ENCODE peak calls at places on chromosomes 12 and 14, in five cellular contexts. One of them, this sample, is unnamed.

GRCh38 chr14:29637406-29637805 is 290.2 kb downstream of the PRKD1 start:
- DNase-seq in Caco-2: no peak
- DNase-seq in astrocyte: peak; percentile 71
- DNase-seq in aorta: peak; percentile 59
- DNase-seq in esophagus squamous epithelium: no peak
- DNase-seq in this sample: peak; percentile 42

GRCh38 chr12:91952916-91953315 is 192.7 kb downstream of the BTG1 start:
- DNase-seq in aorta: no peak
- DNase-seq in Caco-2: peak; percentile 7
- DNase-seq in astrocyte: no peak
- DNase-seq in esophagus squamous epithelium: no peak
- DNase-seq in this sample: no peak

GRCh38 chr12:115046805-115047204 is 362.8 kb upstream of the TBX3 start:
- DNase-seq in esophagus squamous epithelium: no peak
- DNase-seq in Caco-2: no peak
- DNase-seq in astrocyte: no peak
- DNase-seq in aorta: no peak
- DNase-seq in this sample: no peak

GRCh38 chr14:84885061-84885460 is 644.9 kb upstream of the FLRT2 start:
- DNase-seq in aorta: no peak
- DNase-seq in astrocyte: no peak
- DNase-seq in Caco-2: no peak
- DNase-seq in esophagus squamous epithelium: no peak
- DNase-seq in this sample: no peak

GRCh38 chr12:47813491-47814196 is 6.1 kb downstream of the HDAC7 start:
- DNase-seq in esophagus squamous epithelium: no peak
- DNase-seq in aorta: peak; percentile 64
- DNase-seq in astrocyte: no peak
- DNase-seq in Caco-2: no peak
- DNase-seq in this sample: no peak

GRCh38 chr14:95500201-95500681 is 16.2 kb downstream of the SYNE3 start:
- DNase-seq in aorta: peak; percentile 33
- DNase-seq in Caco-2: no peak
- DNase-seq in esophagus squamous epithelium: no peak
- DNase-seq in astrocyte: no peak
- DNase-seq in this sample: no peak

GRCh38 chr14:89955022-89955414 is 488 bp upstream of the EFCAB11 start:
- DNase-seq in aorta: no peak
- DNase-seq in Caco-2: no peak
- DNase-seq in astrocyte: no peak
- DNase-seq in esophagus squamous epithelium: no peak
- DNase-seq in this sample: no peak

GRCh38 chr12:15220961-15221885 is at the start of gene RERG:
- DNase-seq in esophagus squamous epithelium: peak; percentile 6
- DNase-seq in aorta: peak; percentile 89
- DNase-seq in Caco-2: peak; percentile 74
- DNase-seq in astrocyte: peak; percentile 46
- DNase-seq in this sample: peak; percentile 81

GRCh38 chr14:70213721-70214282 is 25.1 kb upstream of the SLC8A3 start:
- DNase-seq in Caco-2: no peak
- DNase-seq in esophagus squamous epithelium: no peak
- DNase-seq in astrocyte: peak; percentile 1
- DNase-seq in aorta: no peak
- DNase-seq in this sample: no peak

GRCh38 chr14:70203686-70204085 is 14.9 kb upstream of the SLC8A3 start:
- DNase-seq in esophagus squamous epithelium: no peak
- DNase-seq in aorta: no peak
- DNase-seq in astrocyte: no peak
- DNase-seq in Caco-2: no peak
- DNase-seq in this sample: no peak

GRCh38 chr14:70212752-70213151 is 24.0 kb upstream of the SLC8A3 start:
- DNase-seq in aorta: no peak
- DNase-seq in esophagus squamous epithelium: no peak
- DNase-seq in astrocyte: no peak
- DNase-seq in Caco-2: no peak
- DNase-seq in this sample: no peak

GRCh38 chr14:70208380-70208779 is 19.6 kb upstream of the SLC8A3 start:
- DNase-seq in Caco-2: no peak
- DNase-seq in esophagus squamous epithelium: no peak
- DNase-seq in astrocyte: no peak
- DNase-seq in aorta: no peak
- DNase-seq in this sample: no peak
- H3K4me1 ChIP-seq in Caco-2: no peaks in the 10 kb centered on the region
- H3K4me1 ChIP-seq in esophagus squamous epithelium: no peaks in the 10 kb centered on the region
- H3K4me1 ChIP-seq in astrocyte: no peaks in the 10 kb centered on the region
- H3K4me1 ChIP-seq in aorta: no peaks in the 10 kb centered on the region
- H3K4me1 ChIP-seq in this sample: no peaks in the 10 kb centered on the region

GRCh38 chr12:76866146-76866545 is 12.7 kb downstream of the CSRP2 start:
- DNase-seq in aorta: no peak
- DNase-seq in astrocyte: peak; percentile 52
- DNase-seq in esophagus squamous epithelium: no peak
- DNase-seq in Caco-2: no peak
- DNase-seq in this sample: peak; percentile 19
- H3K4me1 ChIP-seq in aorta: peaks cover 5% of the 10 kb centered on the region
- H3K4me1 ChIP-seq in astrocyte: peaks cover 53% of the 10 kb centered on the region
- H3K4me1 ChIP-seq in esophagus squamous epithelium: peaks cover 6% of the 10 kb centered on the region
- H3K4me1 ChIP-seq in Caco-2: peaks cover 13% of the 10 kb centered on the region
- H3K4me1 ChIP-seq in this sample: peaks cover 31% of the 10 kb centered on the region

GRCh38 chr12:58886474-58886873 is 33.8 kb downstream of the LRIG3 start:
- DNase-seq in astrocyte: no peak
- DNase-seq in Caco-2: no peak
- DNase-seq in aorta: no peak
- DNase-seq in esophagus squamous epithelium: no peak
- DNase-seq in this sample: no peak

GRCh38 chr12:58888131-58888783 is 32.0 kb downstream of the LRIG3 start:
- DNase-seq in astrocyte: peak; percentile 81
- DNase-seq in aorta: peak; percentile 65
- DNase-seq in esophagus squamous epithelium: no peak
- DNase-seq in Caco-2: no peak
- DNase-seq in this sample: peak; percentile 74

GRCh38 chr12:58887071-58887470 is 33.2 kb downstream of the LRIG3 start:
- DNase-seq in astrocyte: no peak
- DNase-seq in esophagus squamous epithelium: no peak
- DNase-seq in aorta: no peak
- DNase-seq in Caco-2: no peak
- DNase-seq in this sample: no peak

GRCh38 chr12:58893421-58893986 is 26.8 kb downstream of the LRIG3 start:
- DNase-seq in Caco-2: no peak
- DNase-seq in esophagus squamous epithelium: no peak
- DNase-seq in aorta: no peak
- DNase-seq in astrocyte: peak; percentile 61
- DNase-seq in this sample: peak; percentile 35

DNA sequence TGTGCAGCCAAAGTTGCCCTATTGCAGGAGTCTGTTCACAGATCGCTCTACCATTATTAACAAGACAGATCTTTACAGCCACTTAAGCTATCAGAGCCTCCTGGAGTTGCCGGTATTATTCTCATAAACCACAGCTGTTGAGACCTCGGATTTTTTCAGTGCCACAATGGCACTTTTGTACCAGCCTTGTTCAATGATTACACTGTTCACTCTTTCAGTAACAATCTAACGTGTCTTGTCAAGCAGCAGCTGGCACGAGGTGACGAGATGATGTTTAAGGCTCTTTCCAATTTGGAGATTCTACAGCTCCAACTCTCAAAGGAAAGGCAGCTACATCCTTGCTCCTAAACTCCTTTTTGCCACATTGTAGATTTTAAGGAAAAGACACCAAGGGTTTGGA is 30.7 kb downstream of the LRIG3 start:
- DNase-seq in Caco-2: no peak
- DNase-seq in esophagus squamous epithelium: no peak
- DNase-seq in aorta: no peak
- DNase-seq in astrocyte: no peak
- DNase-seq in this sample: no peak
- H3K4me1 ChIP-seq in Caco-2: no peaks in the 10 kb centered on the region
- H3K4me1 ChIP-seq in esophagus squamous epithelium: peaks cover 51% of the 10 kb centered on the region
- H3K4me1 ChIP-seq in aorta: no peaks in the 10 kb centered on the region
- H3K4me1 ChIP-seq in astrocyte: peaks cover 5% of the 10 kb centered on the region
- H3K4me1 ChIP-seq in this sample: peaks cover 15% of the 10 kb centered on the region

DNA sequence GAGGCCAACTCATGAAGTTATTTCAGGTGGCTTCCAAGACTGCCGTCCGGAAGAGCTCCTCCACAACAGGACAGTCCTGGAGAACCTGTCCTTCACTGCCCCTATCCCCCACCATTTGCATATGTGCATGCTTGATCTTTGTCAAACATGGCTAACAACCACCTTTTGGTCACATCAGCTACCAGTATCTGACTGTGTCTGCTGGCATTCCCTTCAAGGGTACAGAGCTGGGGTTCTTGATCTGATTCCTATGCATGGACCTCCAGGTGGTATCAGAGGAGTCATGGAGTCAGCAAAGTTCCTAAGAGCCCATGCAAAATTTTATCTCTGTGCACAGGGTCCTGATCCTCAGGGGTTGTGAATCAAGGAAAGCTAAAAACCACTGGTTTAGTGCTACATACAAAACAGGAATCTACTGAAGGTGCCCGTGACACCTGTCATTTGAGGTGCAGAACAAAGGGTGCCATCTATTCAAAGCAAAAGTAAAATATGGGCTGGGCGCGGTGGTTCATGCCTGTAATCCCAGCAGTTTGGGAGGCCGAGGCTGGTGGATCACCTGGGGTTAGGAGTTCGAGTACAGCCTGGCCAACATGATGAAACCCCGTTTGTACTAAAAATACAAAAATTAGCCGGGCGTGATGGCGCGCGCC is 3.8 kb downstream of the PPTC7 start:
- DNase-seq in esophagus squamous epithelium: no peak
- DNase-seq in astrocyte: no peak
- DNase-seq in aorta: no peak
- DNase-seq in Caco-2: no peak
- DNase-seq in this sample: no peak
- H3K4me1 ChIP-seq in esophagus squamous epithelium: peaks cover 66% of the 10 kb centered on the region
- H3K4me1 ChIP-seq in astrocyte: peaks cover 23% of the 10 kb centered on the region
- H3K4me1 ChIP-seq in aorta: no peaks in the 10 kb centered on the region
- H3K4me1 ChIP-seq in Caco-2: peaks cover 29% of the 10 kb centered on the region
- H3K4me1 ChIP-seq in this sample: peaks cover 29% of the 10 kb centered on the region

GRCh38 chr14:59317782-59318505 is 129.5 kb downstream of the DAAM1 start:
- DNase-seq in aorta: no peak
- DNase-seq in astrocyte: no peak
- DNase-seq in Caco-2: no peak
- DNase-seq in esophagus squamous epithelium: no peak
- DNase-seq in this sample: no peak
- H3K4me1 ChIP-seq in aorta: peaks cover 26% of the 10 kb centered on the region
- H3K4me1 ChIP-seq in astrocyte: peaks cover 16% of the 10 kb centered on the region
- H3K4me1 ChIP-seq in Caco-2: peaks cover 13% of the 10 kb centered on the region
- H3K4me1 ChIP-seq in esophagus squamous epithelium: peaks cover 26% of the 10 kb centered on the region
- H3K4me1 ChIP-seq in this sample: peaks cover 20% of the 10 kb centered on the region

GRCh38 chr14:67934851-67935250 is 115.3 kb downstream of the RAD51B start:
- DNase-seq in Caco-2: no peak
- DNase-seq in aorta: no peak
- DNase-seq in esophagus squamous epithelium: no peak
- DNase-seq in astrocyte: no peak
- DNase-seq in this sample: no peak

GRCh38 chr14:67938046-67938445 is 118.5 kb downstream of the RAD51B start:
- DNase-seq in Caco-2: no peak
- DNase-seq in aorta: no peak
- DNase-seq in astrocyte: no peak
- DNase-seq in esophagus squamous epithelium: no peak
- DNase-seq in this sample: no peak

GRCh38 chr14:67935371-67935770 is 115.8 kb downstream of the RAD51B start:
- DNase-seq in Caco-2: no peak
- DNase-seq in aorta: no peak
- DNase-seq in astrocyte: no peak
- DNase-seq in esophagus squamous epithelium: no peak
- DNase-seq in this sample: no peak

GRCh38 chr14:67932708-67933107 is 113.1 kb downstream of the RAD51B start:
- DNase-seq in astrocyte: no peak
- DNase-seq in Caco-2: no peak
- DNase-seq in esophagus squamous epithelium: no peak
- DNase-seq in aorta: no peak
- DNase-seq in this sample: no peak

GRCh38 chr14:67934087-67934486 is 114.5 kb downstream of the RAD51B start:
- DNase-seq in aorta: no peak
- DNase-seq in esophagus squamous epithelium: no peak
- DNase-seq in Caco-2: peak; percentile 64
- DNase-seq in astrocyte: peak; percentile 78
- DNase-seq in this sample: peak; percentile 90
- H3K4me1 ChIP-seq in aorta: no peaks in the 10 kb centered on the region
- H3K4me1 ChIP-seq in esophagus squamous epithelium: peaks cover 6% of the 10 kb centered on the region
- H3K4me1 ChIP-seq in Caco-2: peaks cover 7% of the 10 kb centered on the region
- H3K4me1 ChIP-seq in astrocyte: no peaks in the 10 kb centered on the region
- H3K4me1 ChIP-seq in this sample: peaks cover 6% of the 10 kb centered on the region

DNA sequence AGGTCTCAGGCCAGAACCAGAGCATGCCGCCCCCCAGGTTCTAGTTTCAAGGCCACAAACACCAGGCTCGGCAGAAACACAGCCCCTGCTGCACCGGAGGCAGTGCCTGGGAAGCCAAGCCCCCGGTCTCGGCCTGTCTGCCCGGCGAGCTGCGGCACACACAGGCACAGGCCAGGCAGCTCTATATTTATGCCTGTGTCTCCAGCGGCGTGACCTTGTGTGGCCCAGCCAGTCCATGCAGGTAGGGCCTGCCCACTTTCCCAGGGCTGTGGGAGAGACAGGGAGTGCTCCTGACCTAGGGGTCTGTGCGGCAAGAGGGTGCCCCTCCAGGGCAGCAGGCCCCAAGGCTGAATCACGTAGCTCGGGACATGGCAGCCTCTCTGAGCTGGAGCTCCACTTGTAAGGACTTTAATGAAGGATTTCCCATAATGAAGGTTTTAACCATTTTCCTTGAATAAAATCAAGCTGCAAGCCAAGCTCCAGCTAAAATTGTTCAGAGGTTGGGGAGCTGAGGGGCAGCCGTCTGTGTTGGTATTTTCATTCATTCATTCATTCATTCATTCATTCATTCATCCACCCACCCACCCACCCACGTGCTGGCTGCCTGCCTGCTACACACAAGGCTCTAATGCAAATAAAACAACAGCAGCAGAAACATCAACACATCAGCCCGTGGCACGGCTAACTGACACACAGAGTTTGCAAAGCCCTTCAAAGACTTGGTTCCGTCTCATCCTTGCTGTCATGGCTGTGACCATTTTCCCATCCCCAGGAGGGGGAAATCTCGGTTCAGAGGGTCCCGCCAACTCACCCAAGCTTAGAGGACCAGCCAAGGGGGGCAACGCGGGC is 92.0 kb downstream of the RFLNA start:
- DNase-seq in Caco-2: no peak
- DNase-seq in aorta: no peak
- DNase-seq in astrocyte: no peak
- DNase-seq in esophagus squamous epithelium: no peak
- DNase-seq in this sample: peak; percentile 66
- H3K4me1 ChIP-seq in Caco-2: peaks cover 17% of the 10 kb centered on the region
- H3K4me1 ChIP-seq in aorta: no peaks in the 10 kb centered on the region
- H3K4me1 ChIP-seq in astrocyte: peaks cover 72% of the 10 kb centered on the region
- H3K4me1 ChIP-seq in esophagus squamous epithelium: peaks cover 57% of the 10 kb centered on the region
- H3K4me1 ChIP-seq in this sample: peaks cover 42% of the 10 kb centered on the region

GRCh38 chr14:104974146-104974541 is 4.0 kb downstream of the AHNAK2 start:
- DNase-seq in aorta: no peak
- DNase-seq in esophagus squamous epithelium: no peak
- DNase-seq in astrocyte: no peak
- DNase-seq in Caco-2: no peak
- DNase-seq in this sample: no peak
- H3K4me1 ChIP-seq in aorta: no peaks in the 10 kb centered on the region
- H3K4me1 ChIP-seq in esophagus squamous epithelium: peaks cover 83% of the 10 kb centered on the region
- H3K4me1 ChIP-seq in astrocyte: peaks cover 72% of the 10 kb centered on the region
- H3K4me1 ChIP-seq in Caco-2: peaks cover 13% of the 10 kb centered on the region
- H3K4me1 ChIP-seq in this sample: peaks cover 38% of the 10 kb centered on the region

GRCh38 chr14:76924363-76925151 is 98.3 kb downstream of the LRRC74A start:
- DNase-seq in astrocyte: no peak
- DNase-seq in Caco-2: no peak
- DNase-seq in aorta: no peak
- DNase-seq in esophagus squamous epithelium: no peak
- DNase-seq in this sample: no peak
- H3K4me1 ChIP-seq in astrocyte: peaks cover 37% of the 10 kb centered on the region
- H3K4me1 ChIP-seq in Caco-2: peaks cover 2% of the 10 kb centered on the region
- H3K4me1 ChIP-seq in aorta: no peaks in the 10 kb centered on the region
- H3K4me1 ChIP-seq in esophagus squamous epithelium: peaks cover 28% of the 10 kb centered on the region
- H3K4me1 ChIP-seq in this sample: peaks cover 29% of the 10 kb centered on the region